ENCODE peak calls at places on chromosomes 6 and 20, in eight cellular contexts. R is tibial artery, W is HCT116, G is MM.1S, L is left lung, P is AG04450, D is neural progenitor cell, S is BE2C. H is an unnamed sample.

GRCh38 chr6:146968041-146968760 is 236.0 kb upstream of the STXBP5 start:
- DNase-seq in R (no peak), W (no peak), G (no peak), L (no peak), P (peak), D (no peak), S (peak), H (no peak)

GRCh38 chr6:129683606-129684322 is 26.2 kb downstream of the ARHGAP18 start:
- DNase-seq in R (peak), W (peak), G (peak), L (peak), P (peak), D (no peak), S (peak), H (no peak)

GRCh38 chr20:37408202-37408929 is 62.4 kb downstream of the SRC start:
- DNase-seq in R (no peak), W (no peak), G (no peak), L (no peak), P (no peak), D (no peak), S (no peak), H (no peak)

GRCh38 chr6:129381885-129382284 is 328.1 kb downstream of the ARHGAP18 start:
- DNase-seq in R (no peak), W (no peak), G (no peak), L (no peak), P (no peak), D (no peak), S (no peak), H (no peak)

GRCh38 chr6:128271527-128271926 is 248.9 kb downstream of the PTPRK start:
- DNase-seq in R (no peak), W (no peak), G (no peak), L (no peak), P (no peak), D (no peak), S (no peak), H (no peak)

GRCh38 chr6:46233131-46233530 is 62.4 kb upstream of the ENPP5 start:
- DNase-seq in R (no peak), W (no peak), G (no peak), L (no peak), P (no peak), D (no peak), S (no peak), H (no peak)

GRCh38 chr6:150600302-150601017 is 775 bp downstream of the PLEKHG1 start:
- DNase-seq in R (peak), W (peak), G (peak), L (peak), P (no peak), D (peak), S (peak), H (peak)

GRCh38 chr6:6775074-6775473 is 186.6 kb downstream of the LY86 start:
- DNase-seq in R (no peak), W (no peak), G (no peak), L (no peak), P (no peak), D (no peak), S (no peak), H (no peak)

GRCh38 chr6:135919026-135919425 is 67.5 kb downstream of the PDE7B start:
- DNase-seq in R (no peak), W (no peak), G (no peak), L (no peak), P (no peak), D (no peak), S (no peak), H (no peak)

GRCh38 chr20:11754451-11754850 is 163.2 kb upstream of the BTBD3 start:
- DNase-seq in R (no peak), W (no peak), G (no peak), L (no peak), P (no peak), D (no peak), S (no peak), H (no peak)

GRCh38 chr6:38012573-38012972 is 193.0 kb downstream of the ZFAND3 start:
- DNase-seq in R (no peak), W (peak), G (peak), L (no peak), P (peak), D (peak), S (peak), H (no peak)

GRCh38 chr20:63285636-63286615 is 7.1 kb upstream of the COL20A1 start:
- DNase-seq in R (no peak), W (no peak), G (no peak), L (no peak), P (no peak), D (no peak), S (no peak), H (no peak)

GRCh38 chr6:81289229-81289628 is 463.3 kb downstream of the TENT5A start:
- DNase-seq in R (no peak), W (no peak), G (no peak), L (no peak), P (no peak), D (no peak), S (no peak), H (no peak)

GRCh38 chr20:41110930-41111577 is 26.3 kb upstream of the PLCG1 start:
- DNase-seq in R (no peak), W (no peak), G (no peak), L (no peak), P (no peak), D (no peak), S (no peak), H (no peak)

GRCh38 chr6:52632011-52632410 is 38.9 kb upstream of the TMEM14A start:
- DNase-seq in R (no peak), W (no peak), G (no peak), L (no peak), P (no peak), D (no peak), S (no peak), H (no peak)

GRCh38 chr6:145015739-145016558 is 719.4 kb downstream of the EPM2A start:
- DNase-seq in R (no peak), W (peak), G (no peak), L (peak), P (peak), D (no peak), S (no peak), H (no peak)

GRCh38 chr6:120938164-120938875 is 396.0 kb downstream of the TBC1D32 start:
- DNase-seq in R (no peak), W (no peak), G (no peak), L (no peak), P (no peak), D (no peak), S (no peak), H (no peak)

GRCh38 chr20:17314262-17314661 is 87.4 kb downstream of the PCSK2 start:
- DNase-seq in R (no peak), W (no peak), G (no peak), L (no peak), P (no peak), D (no peak), S (no peak), H (no peak)

GRCh38 chr6:18183736-18184135 is 28.5 kb downstream of the KDM1B start:
- DNase-seq in R (no peak), W (no peak), G (no peak), L (no peak), P (no peak), D (no peak), S (no peak), H (no peak)

GRCh38 chr6:153001767-153002612 is 519 bp downstream of the MTRF1L start:
- DNase-seq in R (no peak), W (no peak), G (no peak), L (no peak), P (no peak), D (peak), S (no peak), H (no peak)

GRCh38 chr20:45925821-45926506 is 8.5 kb upstream of the PCIF1 start:
- DNase-seq in R (no peak), W (no peak), G (no peak), L (no peak), P (no peak), D (peak), S (no peak), H (no peak)

GRCh38 chr6:37168809-37169457 is 1.0 kb upstream of the PIM1 start:
- DNase-seq in R (no peak), W (no peak), G (no peak), L (no peak), P (no peak), D (no peak), S (no peak), H (no peak)

GRCh38 chr6:141033101-141033500 is 1099.6 kb upstream of the GJE1 start:
- DNase-seq in R (no peak), W (no peak), G (no peak), L (no peak), P (no peak), D (no peak), S (no peak), H (no peak)

GRCh38 chr6:48429021-48429420 is 318.0 kb upstream of the PTCHD4 start:
- DNase-seq in R (no peak), W (no peak), G (no peak), L (no peak), P (no peak), D (no peak), S (no peak), H (no peak)

GRCh38 chr6:10962673-10963072 is 75.8 kb downstream of the SYCP2L start:
- DNase-seq in R (no peak), W (no peak), G (peak), L (no peak), P (peak), D (no peak), S (no peak), H (no peak)

GRCh38 chr6:159107451-159108260 is 61.5 kb upstream of the FNDC1 start:
- DNase-seq in R (peak), W (no peak), G (peak), L (no peak), P (no peak), D (no peak), S (peak), H (no peak)

GRCh38 chr6:69719602-69720193 is 77.1 kb downstream of the LMBRD1 start:
- DNase-seq in R (no peak), W (peak), G (peak), L (no peak), P (no peak), D (peak), S (peak), H (no peak)

GRCh38 chr20:62970307-62971210 is 18.1 kb downstream of the SLC17A9 start:
- DNase-seq in R (no peak), W (no peak), G (no peak), L (no peak), P (no peak), D (no peak), S (no peak), H (no peak)

GRCh38 chr6:30037182-30037788 is 23.8 kb upstream of the POLR1H start:
- DNase-seq in R (no peak), W (no peak), G (peak), L (no peak), P (no peak), D (peak), S (no peak), H (no peak)

GRCh38 chr6:130587778-130588520 is 222.1 kb downstream of the TMEM200A start:
- DNase-seq in R (no peak), W (no peak), G (no peak), L (no peak), P (peak), D (no peak), S (no peak), H (no peak)

GRCh38 chr6:134097114-134097707 is 44.8 kb upstream of the SLC2A12 start:
- DNase-seq in R (no peak), W (peak), G (peak), L (no peak), P (peak), D (peak), S (peak), H (peak)

GRCh38 chr6:161135695-161136591 is 137.9 kb downstream of the AGPAT4 start:
- DNase-seq in R (no peak), W (no peak), G (no peak), L (no peak), P (no peak), D (no peak), S (no peak), H (no peak)

GRCh38 chr6:81614292-81614691 is 138.2 kb downstream of the TENT5A start:
- DNase-seq in R (no peak), W (no peak), G (no peak), L (no peak), P (peak), D (peak), S (no peak), H (no peak)

GRCh38 chr6:81557811-81558210 is 194.7 kb downstream of the TENT5A start:
- DNase-seq in R (no peak), W (no peak), G (no peak), L (no peak), P (no peak), D (no peak), S (no peak), H (no peak)

GRCh38 chr20:54174452-54175175 is 828 bp upstream of the CYP24A1 start:
- DNase-seq in R (no peak), W (no peak), G (no peak), L (no peak), P (no peak), D (peak), S (no peak), H (no peak)

GRCh38 chr6:117265425-117266266 is at the start of gene VGLL2:
- DNase-seq in R (no peak), W (no peak), G (peak), L (peak), P (no peak), D (peak), S (peak), H (peak)

GRCh38 chr6:147127587-147127986 is 76.6 kb upstream of the STXBP5 start:
- DNase-seq in R (no peak), W (no peak), G (no peak), L (no peak), P (no peak), D (no peak), S (no peak), H (no peak)

GRCh38 chr6:90305800-90306448 is 9.3 kb upstream of the BACH2 start:
- DNase-seq in R (no peak), W (no peak), G (no peak), L (no peak), P (no peak), D (no peak), S (no peak), H (no peak)

GRCh38 chr6:51541847-51542246 is 545.6 kb downstream of the PKHD1 start:
- DNase-seq in R (no peak), W (no peak), G (peak), L (no peak), P (no peak), D (peak), S (no peak), H (no peak)

GRCh38 chr6:100176951-100177710 is 183.1 kb upstream of the MCHR2 start:
- DNase-seq in R (no peak), W (no peak), G (no peak), L (no peak), P (no peak), D (no peak), S (no peak), H (no peak)
- TF ChIP-seq CTCF in R (no peak), W (no peak), G (no peak), L (no peak), P (no peak), D (no peak), S (no peak), H (no peak)

GRCh38 chr20:13006825-13007224 is 1.9 kb upstream of the SPTLC3 start:
- DNase-seq in R (no peak), W (no peak), G (no peak), L (no peak), P (peak), D (no peak), S (no peak), H (no peak)

GRCh38 chr20:13012886-13013285 is 4.1 kb downstream of the SPTLC3 start:
- DNase-seq in R (no peak), W (no peak), G (no peak), L (no peak), P (no peak), D (peak), S (no peak), H (no peak)

GRCh38 chr20:13007596-13007995 is 1.2 kb upstream of the SPTLC3 start:
- DNase-seq in R (no peak), W (no peak), G (no peak), L (no peak), P (no peak), D (no peak), S (no peak), H (no peak)

GRCh38 chr20:13009682-13010406 is 1.1 kb downstream of the SPTLC3 start:
- DNase-seq in R (no peak), W (no peak), G (peak), L (no peak), P (peak), D (no peak), S (no peak), H (no peak)

GRCh38 chr20:13008761-13009681 is at the start of gene SPTLC3:
- DNase-seq in R (peak), W (no peak), G (no peak), L (peak), P (no peak), D (peak), S (no peak), H (no peak)
- TF ChIP-seq CTCF in R (no peak), W (no peak), G (peak), L (no peak), P (no peak), D (no peak), S (no peak), H (no peak)

GRCh38 chr20:15498926-15499325 is 1074.3 kb downstream of the KIF16B start:
- DNase-seq in R (no peak), W (no peak), G (no peak), L (no peak), P (no peak), D (no peak), S (no peak), H (no peak)
- TF ChIP-seq CTCF in R (no peak), W (no peak), G (no peak), L (no peak), P (no peak), D (no peak), S (no peak), H (no peak)

DNA sequence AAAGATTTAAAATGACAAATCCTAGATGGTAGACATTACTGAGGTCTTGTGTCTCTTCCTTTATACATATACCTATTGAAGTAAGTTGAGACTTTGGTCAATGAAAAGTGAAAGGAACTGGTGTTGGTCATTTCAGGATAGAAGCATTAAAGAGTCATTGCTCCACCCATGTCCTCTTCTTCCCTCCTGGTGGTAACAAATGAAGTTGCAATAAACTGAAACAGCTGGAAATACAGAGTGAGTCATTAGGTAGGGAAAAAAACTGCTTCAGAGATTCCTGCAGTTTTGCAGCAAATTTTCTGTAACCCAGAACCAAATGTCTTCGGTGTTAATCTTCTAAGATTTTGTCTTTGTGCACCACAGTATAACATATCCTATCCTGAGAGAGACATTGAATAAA is 447.9 kb downstream of the EYS start:
- DNase-seq in R (no peak), W (no peak), G (peak), L (no peak), P (peak), D (no peak), S (no peak), H (no peak)
- TF ChIP-seq CTCF in R (no peak), W (no peak), G (no peak), L (no peak), P (peak), D (peak), S (peak), H (peak)

GRCh38 chr6:32148722-32149576 is 2.8 kb downstream of the PRRT1 start:
- DNase-seq in R (no peak), W (no peak), G (no peak), L (peak), P (no peak), D (peak), S (peak), H (no peak)
- TF ChIP-seq CTCF in R (no peak), W (no peak), G (no peak), L (no peak), P (no peak), D (peak), S (no peak), H (no peak)

GRCh38 chr20:44253528-44253927 is 6.4 kb downstream of the GDAP1L1 start:
- DNase-seq in R (no peak), W (no peak), G (no peak), L (no peak), P (no peak), D (no peak), S (no peak), H (no peak)
- TF ChIP-seq CTCF in R (no peak), W (peak), G (no peak), L (no peak), P (peak), D (no peak), S (peak), H (no peak)

DNA sequence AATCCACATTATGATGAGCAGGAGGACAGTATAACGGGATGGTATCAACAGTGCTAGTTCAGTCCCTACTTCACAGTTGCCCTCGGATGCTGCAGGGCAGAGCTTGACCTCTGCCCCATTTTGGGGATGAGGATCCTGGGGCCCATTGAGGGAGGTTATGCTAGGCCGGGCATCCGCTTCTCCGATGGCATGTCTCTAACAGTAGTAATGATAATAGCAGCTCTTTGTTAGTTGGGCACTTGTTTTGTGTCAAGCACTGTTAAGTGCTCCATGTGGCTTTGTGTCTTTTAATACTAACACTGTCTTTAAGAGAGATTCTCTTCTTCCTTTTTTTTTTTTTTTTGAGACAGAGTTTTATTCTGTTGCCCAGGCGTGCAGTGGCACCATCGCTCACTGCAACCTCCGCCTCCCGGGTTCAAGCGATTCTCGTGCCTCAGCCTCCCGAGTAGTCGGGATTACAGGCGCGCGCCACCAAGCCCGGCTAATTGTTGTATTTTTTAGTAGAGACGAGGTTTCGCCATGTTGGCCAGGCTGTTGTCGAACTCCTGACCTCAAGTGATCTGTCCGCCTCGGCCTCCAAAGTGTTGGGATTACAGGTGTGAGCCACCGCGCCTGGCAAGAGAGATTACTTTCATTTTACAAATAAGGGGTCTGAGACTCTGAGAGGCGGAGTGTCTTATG is 1.1 kb downstream of the MAPRE1 start:
- DNase-seq in R (no peak), W (no peak), G (no peak), L (no peak), P (no peak), D (peak), S (no peak), H (no peak)
- TF ChIP-seq CTCF in R (no peak), W (no peak), G (no peak), L (no peak), P (no peak), D (no peak), S (no peak), H (no peak)

DNA sequence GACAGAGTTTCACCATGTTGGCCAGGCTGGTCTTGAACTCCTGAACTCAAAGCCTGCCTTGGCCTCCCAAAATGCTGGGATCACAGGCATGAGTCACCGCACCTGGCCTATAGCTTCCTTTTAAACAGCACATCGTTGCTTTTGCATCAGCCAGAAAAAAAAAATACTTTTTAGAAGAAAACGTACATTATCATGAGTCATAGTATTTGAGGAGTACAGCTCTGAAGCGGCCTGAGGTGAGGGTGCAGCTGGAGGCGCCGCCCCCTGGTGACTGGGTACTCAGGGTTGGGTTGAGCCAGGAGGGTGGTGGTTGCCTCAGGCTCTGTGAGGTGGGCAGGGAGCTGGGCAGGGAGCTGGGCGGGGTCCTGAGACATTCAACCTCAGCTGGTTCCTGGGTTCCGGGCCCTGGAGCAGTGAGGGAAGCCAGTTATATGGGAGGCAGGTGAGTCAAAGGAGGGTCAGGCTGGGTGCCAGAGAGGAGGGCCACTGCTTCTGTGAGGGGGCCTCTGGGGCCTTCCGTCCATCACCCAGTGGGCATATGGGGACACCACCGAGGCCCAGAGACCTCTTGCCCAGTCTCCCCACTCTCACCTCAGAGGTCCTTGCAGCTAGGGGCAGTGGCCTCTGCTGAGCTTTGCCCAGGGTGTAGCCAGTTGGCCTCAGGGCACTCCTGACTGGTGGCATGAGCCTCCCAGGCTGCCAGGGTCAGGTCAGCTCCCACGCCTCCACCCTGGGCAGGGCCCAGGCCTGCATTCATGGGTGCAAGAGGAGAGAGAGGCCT is 11.7 kb upstream of the ID1 start:
- DNase-seq in R (no peak), W (peak), G (no peak), L (peak), P (no peak), D (no peak), S (no peak), H (no peak)
- TF ChIP-seq CTCF in R (no peak), W (peak), G (no peak), L (no peak), P (peak), D (no peak), S (no peak), H (no peak)